ENCODE peak calls at places on chromosomes 13 and 19, in seven cellular contexts. T is T-helper 17 cell; Z is astrocyte of the hippocampus; C is tibial nerve; O is CD4-positive, alpha-beta T cell; J is cardiac fibroblast; P is HT1080. I is an unnamed sample.

GRCh38 chr13:58318495-58319167 is 687.1 kb downstream of the PCDH17 start:
- DNase-seq in T (no peak), Z (no peak), C (no peak), O (no peak), J (no peak), P (no peak), I (no peak)

GRCh38 chr13:72586519-72586918 is 140.9 kb downstream of the MZT1 start:
- DNase-seq in T (no peak), Z (peak; percentile 68), C (no peak), O (no peak), J (peak; percentile 5), P (no peak), I (no peak)

GRCh38 chr19:40689339-40690049 is 957 bp downstream of the NUMBL start:
- DNase-seq in T (no peak), Z (peak; percentile 43), C (no peak), O (peak; percentile 28), J (peak; percentile 15), P (no peak), I (no peak)

GRCh38 chr19:48558018-48558684 is 6.2 kb downstream of the SULT2B1 start:
- DNase-seq in T (no peak), Z (peak; percentile 59), C (no peak), O (no peak), J (peak; percentile 71), P (peak; percentile 73), I (no peak)

GRCh38 chr19:20662421-20663105 is 1.2 kb upstream of the ZNF626 start:
- DNase-seq in T (no peak), Z (no peak), C (no peak), O (no peak), J (no peak), P (no peak), I (no peak)

GRCh38 chr19:31312004-31312403 is 37.2 kb downstream of the TSHZ3 start:
- DNase-seq in T (no peak), Z (peak; percentile 59), C (peak; percentile 26), O (no peak), J (peak; percentile 91), P (peak; percentile 36), I (no peak)

GRCh38 chr13:47216176-47216822 is 319.4 kb upstream of the HTR2A start:
- DNase-seq in T (no peak), Z (peak; percentile 49), C (no peak), O (no peak), J (peak; percentile 56), P (peak; percentile 72), I (no peak)

GRCh38 chr19:10701955-10702307 is 692 bp downstream of the QTRT1 start:
- DNase-seq in T (no peak), Z (no peak), C (no peak), O (no peak), J (no peak), P (no peak), I (no peak)

GRCh38 chr13:110590577-110590976 is 24.8 kb upstream of the NAXD start:
- DNase-seq in T (no peak), Z (no peak), C (no peak), O (no peak), J (no peak), P (no peak), I (no peak)

GRCh38 chr13:99911069-99911964 is 60.2 kb downstream of the ZIC5 start:
- DNase-seq in T (no peak), Z (no peak), C (no peak), O (no peak), J (no peak), P (no peak), I (no peak)

GRCh38 chr13:111936267-111936925 is 130.6 kb upstream of the SOX1 start:
- DNase-seq in T (no peak), Z (no peak), C (no peak), O (no peak), J (no peak), P (no peak), I (no peak)

GRCh38 chr19:43820098-43820860 is 6.8 kb upstream of the ZNF283 start:
- DNase-seq in T (no peak), Z (peak; percentile 65), C (no peak), O (peak; percentile 6), J (peak; percentile 66), P (no peak), I (no peak)

GRCh38 chr13:107025991-107026390 is 458.1 kb upstream of the ARGLU1 start:
- DNase-seq in T (no peak), Z (peak; percentile 84), C (no peak), O (no peak), J (peak; percentile 2), P (no peak), I (no peak)

GRCh38 chr19:42113641-42114348 is 18.5 kb downstream of the POU2F2 start:
- DNase-seq in T (no peak), Z (peak; percentile 88), C (no peak), O (no peak), J (peak; percentile 99), P (peak; percentile 100), I (no peak)

I was measured in T-helper 1 cell.